ENCODE peak calls at places on chromosomes 4 and X, in six cellular contexts. P, J, V, F, L and X are unnamed samples.

GRCh38 chrX:133881011-133881410 is 104.4 kb downstream of the GPC3 start:
- DNase-seq in F (no peak), V (no peak), L (no peak), P (no peak), J (no peak), X (no peak)

GRCh38 chrX:56788717-56789122 is 59.7 kb downstream of the NBDY start:
- DNase-seq in F (no peak), V (no peak), P (no peak), L (peak; percentile 72), J (no peak), X (peak; percentile 79)

GRCh38 chr4:24067781-24068193 is 177.9 kb upstream of the PPARGC1A start:
- DNase-seq in P (no peak), L (no peak), J (no peak), F (no peak), V (no peak), X (peak; percentile 45)

GRCh38 chr4:4792516-4792915 is 66.9 kb upstream of the MSX1 start:
- DNase-seq in J (no peak), F (no peak), P (no peak), V (no peak), L (no peak), X (no peak)

GRCh38 chr4:5921074-5921473 is 28.2 kb upstream of the CRMP1 start:
- DNase-seq in V (no peak), P (no peak), L (no peak), J (no peak), F (no peak), X (no peak)

GRCh38 chr4:71026086-71026485 is 32.6 kb downstream of the DCK start:
- DNase-seq in P (no peak), F (no peak), J (no peak), L (no peak), V (no peak), X (no peak)

GRCh38 chr4:84578540-84579409 is 4.2 kb upstream of the CDS1 start:
- DNase-seq in L (no peak), V (peak; percentile 6), P (no peak), F (no peak), J (no peak), X (no peak)

GRCh38 chr4:123953556-123953955 is 557.0 kb downstream of the SPRY1 start:
- DNase-seq in F (no peak), V (no peak), P (no peak), L (no peak), J (no peak), X (no peak)

GRCh38 chr4:1592179-1593037 is 91.7 kb downstream of the FAM53A start:
- DNase-seq in P (no peak), L (no peak), V (no peak), F (no peak), J (no peak), X (peak; percentile 26)

GRCh38 chr4:5955201-5955821 is 62.4 kb upstream of the CRMP1 start:
- DNase-seq in P (no peak), V (peak; percentile 88), L (no peak), J (no peak), F (no peak), X (no peak)

GRCh38 chr4:96473246-96473645 is 633.4 kb downstream of the PDHA2 start:
- DNase-seq in L (no peak), V (no peak), J (no peak), F (no peak), P (no peak), X (no peak)

GRCh38 chrX:24131476-24131875 is 18.1 kb upstream of the ZFX start:
- DNase-seq in F (no peak), P (no peak), J (no peak), L (no peak), V (no peak), X (no peak)

GRCh38 chrX:2781698-2782097 is 29.9 kb downstream of the XG start:
- DNase-seq in L (no peak), P (no peak), J (no peak), V (no peak), F (no peak), X (no peak)